ENCODE peak calls at places on chromosomes 2 and 18, in seven cellular contexts. N, I, Q, R, A, J and G are unnamed samples.

GRCh38 chr18:3761266-3761665 is 311.3 kb downstream of the TGIF1 start:
- DNase-seq in Q (no peak), N (no peak), A (no peak), R (no peak), J (no peak), I (no peak), G (no peak)

GRCh38 chr2:100018794-100019193 is 123.6 kb downstream of the AFF3 start:
- DNase-seq in Q (no peak), R (no peak), A (no peak), N (no peak), J (no peak), I (no peak), G (no peak)

GRCh38 chr2:139165599-139165998 is 385.4 kb upstream of the NXPH2 start:
- DNase-seq in I (no peak), A (no peak), R (no peak), J (no peak), Q (no peak), N (no peak), G (no peak)

GRCh38 chr2:58973831-58974281 is 732.7 kb upstream of the FANCL start:
- DNase-seq in R (no peak), I (no peak), J (no peak), Q (no peak), N (no peak), A (no peak), G (no peak)

GRCh38 chr2:2992622-2993021 is 385.0 kb downstream of the EIPR1 start:
- DNase-seq in I (no peak), J (no peak), R (no peak), A (no peak), Q (no peak), N (no peak), G (no peak)

GRCh38 chr2:241894681-241895426 is 25.3 kb downstream of the RTP5 start:
- DNase-seq in R (peak; percentile 52), J (peak; percentile 81), N (peak; percentile 21), Q (peak; percentile 20), A (peak; percentile 46), I (peak; percentile 25), G (no peak)

GRCh38 chr2:139175510-139175909 is 395.3 kb upstream of the NXPH2 start:
- DNase-seq in N (no peak), A (no peak), J (no peak), Q (no peak), I (no peak), R (no peak), G (no peak)

GRCh38 chr2:195390686-195391085 is 266.3 kb upstream of the SLC39A10 start:
- DNase-seq in J (no peak), R (no peak), I (no peak), N (no peak), A (no peak), Q (no peak), G (no peak)

GRCh38 chr2:101766871-101767739 is 69.6 kb downstream of the MAP4K4 start:
- DNase-seq in Q (no peak), N (no peak), J (no peak), R (no peak), I (peak; percentile 29), A (no peak), G (no peak)

GRCh38 chr2:105458076-105458475 is 59.2 kb upstream of the FHL2 start:
- DNase-seq in Q (no peak), J (no peak), R (no peak), N (no peak), A (no peak), I (no peak), G (no peak)

GRCh38 chr18:38025433-38026038 is 459.9 kb upstream of the CELF4 start:
- DNase-seq in A (no peak), N (no peak), Q (no peak), R (no peak), J (no peak), I (no peak), G (no peak)

GRCh38 chr2:71923887-71924533 is 223.7 kb downstream of the CYP26B1 start:
- DNase-seq in Q (peak; percentile 71), J (peak; percentile 73), I (peak; percentile 59), R (peak; percentile 71), A (no peak), N (peak; percentile 61), G (peak; percentile 90)

GRCh38 chr2:38634684-38635083 is 31.2 kb upstream of the GALM start:
- DNase-seq in R (no peak), I (no peak), A (no peak), J (no peak), N (no peak), Q (no peak), G (no peak)

GRCh38 chr2:54624611-54625071 is 98.8 kb upstream of the EML6 start:
- DNase-seq in I (no peak), A (no peak), R (peak; percentile 58), Q (no peak), J (no peak), N (no peak), G (no peak)

GRCh38 chr2:48247171-48247570 is 282.8 kb upstream of the STON1 start:
- DNase-seq in R (no peak), A (no peak), N (no peak), J (no peak), Q (no peak), I (no peak), G (no peak)

GRCh38 chr18:25190468-25190867 is 161.5 kb downstream of the ZNF521 start:
- DNase-seq in A (no peak), Q (no peak), N (no peak), I (no peak), R (no peak), J (no peak), G (no peak)

GRCh38 chr2:232528746-232529445 is 2.9 kb downstream of the CHRND start:
- DNase-seq in N (no peak), Q (no peak), J (no peak), A (peak; percentile 38), R (peak; percentile 74), I (no peak), G (no peak)

GRCh38 chr2:26911911-26912861 is 58.3 kb upstream of the MAPRE3 start:
- DNase-seq in R (no peak), I (no peak), N (no peak), Q (no peak), J (peak; percentile 13), A (no peak), G (no peak)

DNA sequence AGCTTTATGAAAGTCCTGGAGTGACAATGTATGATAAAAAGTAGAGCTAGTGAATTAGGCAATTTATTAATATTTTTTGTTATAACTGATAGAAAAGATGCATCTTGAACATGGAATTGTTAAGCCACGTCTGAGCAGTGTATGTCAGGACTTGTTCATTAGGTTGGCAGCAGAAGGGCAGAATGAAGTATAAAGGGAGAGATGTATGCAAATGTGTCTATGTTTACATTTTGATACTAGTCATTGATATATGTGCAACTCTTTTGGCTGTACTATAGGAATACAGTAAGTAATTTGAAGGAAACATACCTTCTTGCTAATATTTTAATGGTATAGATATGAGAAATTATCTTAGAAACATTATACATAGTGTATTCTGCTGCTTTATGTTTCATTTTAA is 49.0 kb upstream of the TMEM247 start:
- DNase-seq in R (no peak), J (no peak), I (no peak), A (no peak), Q (no peak), N (no peak), G (no peak)
- H3K4me3 ChIP-seq in R (no peak overlapping the region), J (no peak overlapping the region), I (no peak overlapping the region), A (no peak overlapping the region), Q (no peak overlapping the region), N (no peak overlapping the region), G (no peak overlapping the region)

DNA sequence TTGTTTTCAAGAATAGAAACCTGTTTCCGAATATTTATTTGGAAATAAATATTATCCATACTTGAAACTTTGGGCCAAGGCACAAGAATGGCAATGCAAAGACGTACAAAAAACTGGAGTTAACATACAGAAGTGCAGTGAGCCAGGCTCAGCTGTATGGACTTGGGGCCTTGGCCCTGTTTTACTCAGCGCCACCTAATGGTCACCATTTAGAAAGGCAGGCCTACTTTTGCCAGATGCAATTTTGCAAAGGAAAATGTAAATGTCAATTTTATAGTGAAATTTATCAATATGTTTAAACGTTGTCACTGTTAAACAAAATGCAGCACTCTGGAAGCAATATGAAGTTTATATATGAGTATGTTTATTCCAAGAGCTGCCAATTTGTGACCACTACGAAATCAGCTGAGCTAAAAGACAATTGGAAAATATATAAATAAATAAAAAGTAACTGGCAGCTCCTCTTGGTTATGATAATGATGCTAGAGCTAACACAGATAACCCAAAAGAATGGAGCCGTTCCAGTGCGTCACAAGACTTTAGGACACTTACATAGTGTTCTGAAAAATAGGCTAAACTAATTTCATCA is 155.0 kb downstream of the ARHGAP15 start:
- DNase-seq in R (no peak), I (no peak), N (peak; percentile 28), Q (no peak), A (no peak), J (peak; percentile 21), G (no peak)
- TF ChIP-seq CTCF in R (peak; percentile 22), I (no peak), N (peak; percentile 62), Q (no peak), A (peak; percentile 58), J (peak; percentile 43), G (no peak)

GRCh38 chr2:959453-959852 is 8.8 kb downstream of the SNTG2 start:
- DNase-seq in J (no peak), N (no peak), A (no peak), Q (no peak), R (peak; percentile 9), I (no peak), G (no peak)
- H3K4me3 ChIP-seq in J (no peak overlapping the region), N (no peak overlapping the region), A (no peak overlapping the region), Q (no peak overlapping the region), R (no peak overlapping the region), I (no peak overlapping the region), G (no peak overlapping the region)

GRCh38 chr2:172162225-172162733 is 59.6 kb upstream of the DLX2 start:
- DNase-seq in A (no peak), I (no peak), R (no peak), J (no peak), N (no peak), Q (no peak), G (no peak)

GRCh38 chr2:172160839-172161238 is 58.1 kb upstream of the DLX2 start:
- DNase-seq in N (no peak), J (no peak), I (no peak), Q (no peak), R (no peak), A (no peak), G (no peak)

DNA sequence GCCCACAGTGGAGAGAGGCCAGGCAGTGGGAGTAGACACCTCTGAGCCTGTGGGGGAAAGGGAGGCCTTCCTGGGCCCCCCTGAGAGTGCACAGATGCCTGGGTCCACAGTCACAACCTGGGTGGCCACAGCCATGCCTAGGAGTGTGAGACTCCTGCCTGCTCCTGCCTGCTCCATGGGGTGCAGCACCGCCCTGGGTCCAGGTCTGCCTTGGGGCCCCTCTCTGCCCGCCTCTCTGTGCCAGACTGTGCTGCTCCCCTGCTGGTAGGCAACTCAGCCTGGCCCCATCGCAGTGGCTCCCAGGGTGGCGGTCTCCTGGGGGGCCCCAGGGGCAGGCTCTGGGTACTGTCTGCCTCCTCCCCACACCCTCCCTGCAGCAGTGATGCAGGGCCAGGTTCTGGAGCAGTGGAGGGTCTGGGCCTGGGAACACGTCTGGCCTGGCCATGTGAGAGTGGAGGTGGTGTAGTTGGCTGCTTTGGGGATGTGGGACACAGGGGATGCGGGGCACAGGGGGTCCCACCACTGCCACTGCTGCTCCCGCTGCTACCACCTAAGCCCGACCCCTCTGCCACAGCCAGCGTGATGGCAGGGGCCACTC is 60.1 kb upstream of the DLX2 start:
- DNase-seq in I (no peak), J (no peak), Q (no peak), A (no peak), N (no peak), R (no peak), G (no peak)
- TF ChIP-seq CTCF in I (no peak), J (no peak), Q (no peak), A (no peak), N (no peak), R (no peak), G (no peak)